ENCODE peak calls at places on chromosomes 16 and 17, in eight cellular contexts. I is heart left ventricle; E is body of pancreas; S is pancreas; G is naive thymus-derived CD4-positive, alpha-beta T cell; Y is thoracic aorta; L is PC-3; Q is gastrocnemius medialis. W is an unnamed sample.
A peak's percentile ranks its signal among the peaks of the same experiment; 100 is the strongest.

GRCh38 chr16:84687715-84688114 is 12.1 kb upstream of the USP10 start:
- DNase-seq in G (no peak), E (no peak), L (peak; percentile 18), Y (no peak), Q (no peak), I (no peak), S (no peak), W (no peak)

GRCh38 chr17:58913971-58914769 is 158.5 kb downstream of the PPM1E start:
- DNase-seq in I (no peak), Q (no peak), Y (no peak), S (no peak), G (no peak), L (no peak), E (no peak), W (no peak)

GRCh38 chr17:56976941-56977570 is 875 bp upstream of the SCPEP1 start:
- DNase-seq in E (no peak), L (no peak), G (no peak), I (no peak), Y (no peak), S (no peak), Q (no peak), W (no peak)

GRCh38 chr17:58329035-58329807 is 626 bp upstream of the TSPOAP1 start:
- DNase-seq in I (no peak), G (peak; percentile 83), E (no peak), Y (no peak), S (no peak), Q (no peak), L (no peak), W (no peak)

GRCh38 chr17:48619821-48620496 is 4.9 kb upstream of the HOXB8 start:
- DNase-seq in Y (no peak), S (no peak), I (no peak), L (no peak), E (no peak), G (no peak), Q (no peak), W (no peak)

GRCh38 chr17:42566215-42566872 is 556 bp upstream of the MLX start:
- DNase-seq in E (no peak), S (no peak), G (no peak), L (no peak), Q (no peak), Y (no peak), I (no peak), W (no peak)

GRCh38 chr16:30741461-30741914 is 6.7 kb upstream of the PHKG2 start:
- DNase-seq in L (peak; percentile 95), E (peak; percentile 53), I (no peak), Q (no peak), S (peak; percentile 60), Y (no peak), G (no peak), W (no peak)

GRCh38 chr16:51950118-51950517 is 596.8 kb downstream of the TOX3 start:
- DNase-seq in G (no peak), S (no peak), I (no peak), Q (no peak), E (no peak), Y (no peak), L (no peak), W (no peak)

GRCh38 chr16:2496223-2497115 is 17.3 kb upstream of the ATP6V0C start:
- DNase-seq in E (no peak), G (no peak), Y (no peak), Q (no peak), S (peak; percentile 54), I (no peak), L (no peak), W (no peak)

GRCh38 chr16:30850246-30850645 is 43.6 kb downstream of the BCL7C start:
- DNase-seq in Q (no peak), S (no peak), Y (no peak), I (no peak), E (no peak), L (no peak), G (no peak), W (no peak)

GRCh38 chr17:81252336-81253329 is 13.5 kb downstream of the NDUFAF8 start:
- DNase-seq in Y (no peak), Q (no peak), L (no peak), I (no peak), G (no peak), S (no peak), E (no peak), W (no peak)

GRCh38 chr17:59572301-59572924 is 7.0 kb downstream of the DHX40 start:
- DNase-seq in L (no peak), Y (no peak), Q (no peak), G (no peak), E (no peak), I (no peak), S (no peak), W (no peak)

GRCh38 chr17:18017958-18018357 is 21.0 kb downstream of the ATPAF2 start:
- DNase-seq in E (no peak), Q (no peak), I (no peak), L (no peak), Y (no peak), S (no peak), G (no peak), W (no peak)

GRCh38 chr17:66580601-66581385 is 254.1 kb upstream of the CACNG5 start:
- DNase-seq in E (peak; percentile 30), Y (no peak), I (no peak), G (no peak), S (no peak), Q (no peak), L (no peak), W (no peak)

GRCh38 chr17:9676742-9677387 is 31.5 kb downstream of the USP43 start:
- DNase-seq in S (no peak), G (no peak), L (peak; percentile 94), Q (no peak), E (no peak), Y (no peak), I (no peak), W (no peak)

GRCh38 chr17:750431-751037 is 1.5 kb downstream of the GEMIN4 start:
- DNase-seq in Y (no peak), S (no peak), G (no peak), E (no peak), Q (no peak), I (no peak), L (peak; percentile 44), W (no peak)

GRCh38 chr16:27323781-27324561 is 10.2 kb downstream of the IL4R start:
- DNase-seq in G (no peak), Q (no peak), L (no peak), I (no peak), S (peak; percentile 50), E (no peak), Y (no peak), W (no peak)

GRCh38 chr16:22337045-22337444 is 37.4 kb downstream of the CDR2 start:
- DNase-seq in S (no peak), Q (no peak), Y (no peak), E (no peak), L (no peak), I (no peak), G (no peak), W (no peak)

GRCh38 chr17:40600486-40601046 is 35.3 kb upstream of the CCR7 start:
- DNase-seq in S (no peak), I (no peak), L (no peak), Y (no peak), G (no peak), E (no peak), Q (no peak), W (no peak)

GRCh38 chr17:36131436-36131835 is 27.8 kb downstream of the CCL4 start:
- DNase-seq in E (no peak), S (no peak), L (no peak), Q (no peak), G (no peak), Y (no peak), I (no peak), W (no peak)

GRCh38 chr17:47615766-47616424 is 33.8 kb upstream of the KPNB1 start:
- DNase-seq in G (no peak), I (no peak), Q (no peak), L (peak; percentile 92), Y (no peak), S (no peak), E (no peak), W (peak; percentile 72)

DNA sequence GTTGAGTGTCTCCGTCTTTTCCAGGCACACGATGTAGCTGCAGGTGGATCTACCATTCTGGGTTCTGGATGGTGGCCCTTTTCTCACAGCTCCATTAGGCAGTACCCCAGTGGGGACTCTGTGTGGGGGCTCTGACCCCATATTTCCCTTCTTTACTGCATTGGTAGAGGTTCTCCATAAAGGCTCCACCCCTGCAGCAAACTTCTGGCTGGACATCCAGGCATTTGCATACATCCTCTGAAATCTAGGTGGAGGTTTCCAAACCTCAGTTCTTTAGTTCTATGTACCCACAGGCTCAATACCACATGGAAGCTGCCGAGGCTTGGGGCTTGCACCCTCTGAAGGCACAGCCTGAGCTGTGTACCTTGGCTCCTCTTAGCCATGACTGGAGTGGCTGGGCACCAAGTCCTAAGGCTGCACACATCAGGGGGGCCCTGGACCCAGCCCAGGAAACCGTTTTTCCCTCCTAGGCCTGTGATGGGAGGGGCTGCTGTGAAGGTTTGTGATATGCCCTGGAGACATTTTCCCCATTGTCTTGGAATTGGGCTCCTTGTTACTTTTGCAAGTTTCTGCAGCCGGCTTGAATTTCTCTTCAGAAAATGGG is 14.0 kb downstream of the ABCC1 start:
- DNase-seq in L (no peak), S (no peak), Y (no peak), I (no peak), Q (no peak), E (no peak), G (no peak), W (peak; percentile 27)
- H3K4me1 ChIP-seq in L (peaks cover 19% of the 10 kb centered on the region), S (no peaks in the 10 kb centered on the region), Y (peaks cover 77% of the 10 kb centered on the region), I (peaks cover 11% of the 10 kb centered on the region), Q (peaks cover 59% of the 10 kb centered on the region), E (peaks cover 12% of the 10 kb centered on the region), G (peaks cover 31% of the 10 kb centered on the region), W (peaks cover 46% of the 10 kb centered on the region)

DNA sequence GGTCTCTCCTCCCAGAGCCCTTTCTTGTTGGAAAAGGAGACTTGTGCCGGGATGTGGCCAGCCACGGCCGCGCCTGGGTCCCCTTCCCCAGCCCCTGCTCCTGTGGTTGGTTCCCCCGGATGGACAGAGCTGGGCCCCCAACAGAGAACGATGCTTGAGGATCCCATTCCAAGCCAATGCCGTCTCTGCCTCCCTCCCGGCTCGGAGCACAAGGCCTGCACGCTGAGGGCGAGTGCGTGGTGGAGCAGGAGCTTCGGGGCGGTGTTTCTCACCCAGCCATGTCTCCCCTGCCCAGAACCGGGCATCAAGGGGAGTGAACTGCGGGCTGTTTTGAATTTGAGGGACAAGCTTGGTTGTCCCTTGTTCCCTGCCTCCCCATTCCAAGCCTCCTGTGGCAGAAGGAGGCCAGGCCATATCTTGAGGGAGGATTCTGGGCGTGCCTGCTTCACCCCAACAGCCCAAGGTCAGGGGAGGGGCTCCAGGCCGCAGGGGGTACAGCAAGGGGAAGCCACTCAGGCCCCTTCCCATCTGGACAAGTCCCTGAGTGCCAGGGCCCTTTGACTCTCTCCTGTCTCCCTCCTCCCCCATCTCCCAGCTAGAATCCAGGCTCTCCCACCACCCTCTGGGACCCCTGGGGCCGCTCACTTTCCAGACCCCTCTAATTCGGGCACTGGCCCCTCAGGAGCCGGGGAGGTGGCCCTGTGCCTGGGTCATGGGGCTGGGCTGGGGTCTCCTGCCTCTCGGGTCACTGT is 43.6 kb downstream of the SOCS3 start:
- DNase-seq in L (no peak), Q (no peak), G (no peak), Y (no peak), S (no peak), E (no peak), I (no peak), W (no peak)
- H3K4me3 ChIP-seq in L (peak overlapping the region; percentile 36), Q (no peak overlapping the region), G (no peak overlapping the region), Y (peak overlapping the region; percentile 56), S (no peak overlapping the region), E (no peak overlapping the region), I (no peak overlapping the region), W (no peak overlapping the region)

GRCh38 chr16:87853411-87854052 is 15.8 kb downstream of the SLC7A5 start:
- DNase-seq in G (peak; percentile 83), Q (peak; percentile 95), I (peak; percentile 92), Y (peak; percentile 88), E (peak; percentile 93), S (peak; percentile 91), L (peak; percentile 81), W (peak; percentile 92)
- H3K4me1 ChIP-seq in G (peaks cover 20% of the 10 kb centered on the region), Q (peaks cover 74% of the 10 kb centered on the region), I (peaks cover 8% of the 10 kb centered on the region), Y (peaks cover 16% of the 10 kb centered on the region), E (peaks cover 43% of the 10 kb centered on the region), S (peaks cover 12% of the 10 kb centered on the region), L (peaks cover 42% of the 10 kb centered on the region), W (peaks cover 20% of the 10 kb centered on the region)

GRCh38 chr16:997440-998051 is 16.0 kb downstream of the SOX8 start:
- DNase-seq in Q (no peak), I (peak; percentile 63), G (peak; percentile 54), Y (no peak), S (no peak), E (peak; percentile 51), L (peak; percentile 57), W (no peak)
- H3K4me3 ChIP-seq in Q (no peak overlapping the region), I (peak overlapping the region; percentile 37), G (peak overlapping the region; percentile 75), Y (peak overlapping the region; percentile 19), S (peak overlapping the region; percentile 12), E (no peak overlapping the region), L (peak overlapping the region; percentile 52), W (no peak overlapping the region)